ENCODE peak calls at places on chromosomes 4 and X, in five cellular contexts. A is fibroblast of lung, P is PC-3, R is mesenchymal stem cell, Z is mammary epithelial cell. V is an unnamed sample.

GRCh38 chrX:40734956-40735317 is 405 bp downstream of the MED14 start:
- DNase-seq in P (no peak), R (peak), A (peak), Z (no peak), V (peak)

GRCh38 chr4:140152760-140153418 is 1.1 kb downstream of the MAML3 start:
- DNase-seq in R (peak), Z (peak), P (peak), A (peak), V (peak)

GRCh38 chr4:145231906-145232700 is 51.7 kb upstream of the OTUD4 start:
- DNase-seq in P (peak), R (no peak), Z (no peak), A (peak), V (no peak)

GRCh38 chr4:37760840-37761239 is 65.6 kb upstream of the PGM2 start:
- DNase-seq in P (no peak), A (peak), R (no peak), Z (no peak), V (no peak)

GRCh38 chrX:80578518-80579105 is 158.4 kb downstream of the TENT5D start:
- DNase-seq in R (peak), Z (peak), P (peak), A (peak), V (peak)

GRCh38 chr4:7867701-7868429 is 71.8 kb downstream of the AFAP1 start:
- DNase-seq in P (peak), Z (peak), R (peak), A (peak), V (no peak)

GRCh38 chrX:153728951-153729631 is 4.4 kb downstream of the ABCD1 start:
- DNase-seq in P (no peak), Z (no peak), R (no peak), A (no peak), V (no peak)

GRCh38 chrX:136761410-136761809 is 19.3 kb downstream of the ARHGEF6 start:
- DNase-seq in P (no peak), R (no peak), Z (no peak), A (no peak), V (no peak)

GRCh38 chr4:96379524-96379923 is 539.6 kb downstream of the PDHA2 start:
- DNase-seq in A (no peak), R (no peak), P (no peak), Z (no peak), V (no peak)

GRCh38 chrX:38943120-38943519 is 141.9 kb downstream of the MID1IP1 start:
- DNase-seq in P (no peak), A (no peak), Z (no peak), R (no peak), V (no peak)

GRCh38 chrX:8815460-8816065 is 14.4 kb upstream of the FAM9A start:
- DNase-seq in Z (peak), A (peak), P (peak), R (peak), V (peak)

GRCh38 chr4:98692411-98692810 is 34.0 kb upstream of the TSPAN5 start:
- DNase-seq in A (no peak), P (no peak), Z (no peak), R (no peak), V (no peak)

GRCh38 chr4:31365006-31365690 is 645.0 kb downstream of the PCDH7 start:
- DNase-seq in Z (no peak), A (peak), R (no peak), P (no peak), V (no peak)

GRCh38 chrX:107465932-107466620 is 16.6 kb downstream of the FRMPD3 start:
- DNase-seq in P (no peak), Z (no peak), R (no peak), A (no peak), V (peak)

GRCh38 chr4:92304636-92305035 is 870 bp downstream of the GRID2 start:
- DNase-seq in R (peak), A (no peak), Z (no peak), P (no peak), V (no peak)

GRCh38 chr4:54539500-54540029 is 118.2 kb upstream of the KIT start:
- DNase-seq in Z (no peak), R (peak), A (peak), P (no peak), V (no peak)

GRCh38 chr4:78337216-78337615 is 214.4 kb upstream of the ANXA3 start:
- DNase-seq in A (no peak), R (no peak), Z (no peak), P (no peak), V (no peak)

GRCh38 chr4:183360161-183360919 is 38.1 kb upstream of the CLDN24 start:
- DNase-seq in P (no peak), R (peak), A (peak), Z (peak), V (no peak)

GRCh38 chr4:1795304-1796195 is 2.5 kb downstream of the FGFR3 start:
- DNase-seq in P (no peak), A (no peak), R (no peak), Z (no peak), V (no peak)

GRCh38 chr4:183996868-183997267 is 91.8 kb downstream of the STOX2 start:
- DNase-seq in Z (peak), A (peak), R (peak), P (peak), V (no peak)

GRCh38 chrX:2583194-2584162 is 82.7 kb upstream of the DHRSX start:
- DNase-seq in P (no peak), A (no peak), Z (no peak), R (no peak), V (no peak)

GRCh38 chr4:153560918-153561317 is 94.8 kb downstream of the TMEM131L start:
- DNase-seq in R (no peak), Z (no peak), A (peak), P (no peak), V (peak)

GRCh38 chrX:153494541-153495361 is at the start of gene BGN:
- DNase-seq in R (peak), Z (no peak), P (no peak), A (peak), V (no peak)

GRCh38 chrX:17415242-17415815 is 40.3 kb downstream of the NHS start:
- DNase-seq in A (peak), Z (no peak), R (no peak), P (no peak), V (no peak)

GRCh38 chrX:107935664-107936433 is 46.3 kb downstream of the TEX13B start:
- DNase-seq in Z (peak), A (peak), P (peak), R (peak), V (no peak)

GRCh38 chr4:21765810-21766407 is 182.7 kb downstream of the KCNIP4 start:
- DNase-seq in P (peak), R (peak), Z (peak), A (peak), V (peak)

GRCh38 chr4:76059750-76060149 is 14.8 kb upstream of the ART3 start:
- DNase-seq in P (peak), R (peak), A (no peak), Z (peak), V (no peak)

GRCh38 chrX:97860206-97860605 is 976.5 kb downstream of the RPA4 start:
- DNase-seq in P (peak), Z (peak), A (peak), R (peak), V (no peak)

GRCh38 chrX:112945796-112946195 is 105.2 kb upstream of the AMOT start:
- DNase-seq in P (no peak), Z (no peak), R (no peak), A (no peak), V (no peak)

GRCh38 chr4:22343606-22344005 is 172.3 kb downstream of the ADGRA3 start:
- DNase-seq in P (no peak), R (no peak), Z (peak), A (no peak), V (no peak)

GRCh38 chrX:9681011-9681410 is 84.6 kb downstream of the GPR143 start:
- DNase-seq in A (no peak), P (no peak), Z (no peak), R (no peak), V (no peak)

GRCh38 chr4:84493092-84493850 is 5.8 kb downstream of the NKX6-1 start:
- DNase-seq in A (peak), P (no peak), R (peak), Z (no peak), V (no peak)

GRCh38 chr4:111296466-111296865 is 673.6 kb upstream of the PITX2 start:
- DNase-seq in R (no peak), A (no peak), P (no peak), Z (no peak), V (no peak)

GRCh38 chr4:56463711-56464110 is 3.7 kb upstream of the SRP72 start:
- DNase-seq in P (no peak), Z (no peak), R (no peak), A (no peak), V (peak)

GRCh38 chrX:133370719-133371275 is 44.5 kb downstream of the GPC4 start:
- DNase-seq in Z (no peak), A (no peak), R (no peak), P (no peak), V (no peak)

GRCh38 chr4:7909966-7910720 is 29.5 kb downstream of the AFAP1 start:
- DNase-seq in R (peak), Z (peak), P (peak), A (peak), V (no peak)

GRCh38 chr4:184316821-184317220 is 99.1 kb upstream of the ENPP6 start:
- DNase-seq in P (no peak), Z (no peak), A (no peak), R (no peak), V (no peak)

GRCh38 chr4:1614854-1615595 is 69.1 kb downstream of the FAM53A start:
- DNase-seq in R (no peak), Z (no peak), A (no peak), P (peak), V (no peak)

GRCh38 chrX:132491191-132491590 is 2.4 kb upstream of the MBNL3 start:
- DNase-seq in R (no peak), P (peak), A (no peak), Z (peak), V (peak)

DNA sequence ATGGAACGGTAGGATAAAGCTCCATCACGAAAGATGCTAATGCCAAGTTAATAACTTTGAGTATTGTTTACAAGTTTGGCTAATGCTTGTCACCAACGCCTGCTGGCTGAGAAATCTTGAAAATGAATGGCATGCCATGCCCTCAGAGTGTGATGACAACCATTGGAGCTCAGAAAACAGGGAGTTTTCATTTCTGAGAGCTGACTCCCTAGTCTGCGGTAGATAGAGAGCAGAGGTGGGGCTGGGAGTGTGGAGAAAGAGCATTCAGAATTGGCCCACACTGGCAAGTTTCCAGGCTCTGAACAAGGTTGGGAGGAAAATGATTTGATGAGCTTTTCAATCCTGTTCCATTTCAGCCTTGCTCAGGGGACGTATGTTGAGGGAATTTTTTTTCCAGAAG is 183.9 kb downstream of the CPEB2 start:
- DNase-seq in Z (peak), R (no peak), A (peak), P (no peak), V (no peak)
- H3K27ac ChIP-seq in Z (no peak), R (no peak), A (no peak), P (no peak), V (no peak)

DNA sequence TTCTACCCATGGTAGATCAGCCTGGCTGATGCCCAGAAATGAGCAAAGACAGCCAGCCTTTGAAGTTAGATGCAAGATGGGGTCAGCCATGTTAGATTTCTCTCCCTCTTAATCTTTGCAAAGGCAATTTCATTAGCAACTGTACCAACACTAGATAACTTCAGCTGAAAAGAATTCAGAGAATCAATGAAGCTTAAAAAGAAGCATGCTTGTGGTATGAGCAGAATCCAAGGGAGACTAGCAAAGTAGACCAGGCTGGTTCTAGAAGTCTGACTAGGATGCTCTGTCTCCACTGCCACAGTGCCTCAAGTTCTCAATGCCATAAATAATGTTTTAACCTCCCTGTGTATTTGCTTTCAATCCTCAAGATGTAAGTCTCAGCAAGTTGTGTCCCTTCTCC is 247.3 kb downstream of the SLC7A11 start:
- DNase-seq in Z (no peak), A (peak), P (no peak), R (peak), V (no peak)
- H2AFZ ChIP-seq in Z (no peak), A (peak), P (no peak), R (no peak), V (no peak)

GRCh38 chr4:74391346-74391745 is 26.4 kb downstream of the EREG start:
- DNase-seq in R (no peak), A (no peak), P (no peak), Z (no peak), V (no peak)

GRCh38 chr4:74394476-74395136 is 29.7 kb downstream of the EREG start:
- DNase-seq in R (peak), Z (peak), P (peak), A (peak), V (no peak)

GRCh38 chr4:74389494-74389893 is 24.5 kb downstream of the EREG start:
- DNase-seq in R (no peak), Z (no peak), P (no peak), A (no peak), V (no peak)

GRCh38 chr4:74390677-74391076 is 25.7 kb downstream of the EREG start:
- DNase-seq in R (no peak), P (no peak), A (no peak), Z (no peak), V (no peak)

GRCh38 chr4:74391890-74392478 is 27.0 kb downstream of the EREG start:
- DNase-seq in R (no peak), A (peak), Z (no peak), P (peak), V (no peak)
- H3K27ac ChIP-seq in R (no peak), A (no peak), Z (peak), P (peak), V (no peak)

GRCh38 chr4:169080970-169081369 is 70.9 kb upstream of the CBR4 start:
- DNase-seq in R (peak), P (peak), Z (no peak), A (peak), V (no peak)
- H2AFZ ChIP-seq in R (no peak), P (no peak), Z (no peak), A (no peak), V (no peak)

DNA sequence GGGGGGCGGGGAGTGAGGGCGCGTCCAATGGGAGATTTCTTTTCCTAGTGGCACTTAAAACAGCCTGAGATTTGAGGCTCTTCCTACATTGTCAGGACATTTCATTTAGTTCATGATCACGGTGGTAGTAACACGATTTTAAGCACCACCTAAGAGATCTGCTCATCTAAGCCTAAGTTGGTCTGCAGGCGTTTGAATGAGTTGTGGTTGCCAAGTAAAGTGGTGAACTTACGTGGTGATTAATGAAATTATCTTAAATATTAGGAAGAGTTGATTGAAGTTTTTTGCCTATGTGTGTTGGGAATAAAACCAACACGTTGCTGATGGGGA is 1.1 kb downstream of the HTT start:
- DNase-seq in R (no peak), A (no peak), P (no peak), Z (no peak), V (no peak)
- H3K27ac ChIP-seq in R (no peak), A (peak), P (no peak), Z (peak), V (peak)

GRCh38 chr4:158018831-158019230 is 154.0 kb downstream of the GASK1B start:
- DNase-seq in A (no peak), Z (no peak), P (no peak), R (no peak), V (no peak)

GRCh38 chr4:158016511-158016910 is 156.3 kb downstream of the GASK1B start:
- DNase-seq in A (peak), Z (peak), R (no peak), P (no peak), V (no peak)

GRCh38 chr4:158020734-158021346 is 152.0 kb downstream of the GASK1B start:
- DNase-seq in R (peak), P (peak), Z (peak), A (peak), V (no peak)

GRCh38 chr4:158020175-158020574 is 152.7 kb downstream of the GASK1B start:
- DNase-seq in P (peak), Z (peak), A (peak), R (peak), V (no peak)

DNA sequence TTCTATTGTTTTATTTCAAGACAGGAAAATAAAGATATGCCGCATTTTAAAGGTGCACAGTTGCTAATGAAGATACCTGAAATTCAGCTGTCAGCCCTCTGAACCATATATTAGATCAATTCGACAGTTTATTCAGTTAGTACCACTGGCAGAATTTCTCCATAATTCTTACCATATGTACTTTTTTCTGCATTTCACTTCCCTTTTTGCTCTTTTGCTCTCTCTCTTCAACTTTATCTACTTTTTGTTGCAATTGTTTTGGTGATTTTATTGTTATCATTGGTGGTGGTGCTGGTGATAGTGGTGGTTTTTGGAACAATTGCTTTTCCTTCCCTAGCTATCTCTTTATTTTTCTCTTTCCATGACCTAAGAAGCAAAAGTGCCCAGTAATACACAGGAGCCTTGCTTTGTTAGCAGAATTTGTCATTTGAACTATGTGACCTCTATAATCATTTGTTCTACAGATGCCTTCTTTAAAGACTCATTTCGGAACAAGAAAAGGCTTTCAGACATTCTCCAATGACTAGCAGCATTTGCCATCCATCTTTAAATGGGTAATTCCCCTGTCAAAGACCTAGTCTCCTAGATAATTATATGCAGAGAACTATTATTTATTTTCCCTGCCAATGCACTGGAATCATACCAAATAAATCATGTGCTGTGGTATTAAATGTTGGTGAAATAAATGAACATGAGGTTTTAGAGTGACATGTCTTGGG is 154.6 kb downstream of the GASK1B start:
- DNase-seq in P (no peak), R (no peak), Z (no peak), A (peak), V (no peak)
- H2AFZ ChIP-seq in P (no peak), R (no peak), Z (no peak), A (no peak), V (no peak)